ENCODE peak calls at places on chromosomes 12 and 14, in five cellular contexts. S is A549, A is GM12878, C is HepG2, L is H1. I is an unnamed sample.

GRCh38 chr12:22018860-22019259 is 27.2 kb upstream of the CMAS start:
- DNase-seq in S (no peak), A (no peak), C (no peak), L (no peak), I (no peak)

GRCh38 chr12:30219047-30219446 is 435.3 kb upstream of the TMTC1 start:
- DNase-seq in S (no peak), A (no peak), C (no peak), L (no peak), I (no peak)

GRCh38 chr14:94100847-94101246 is 9.7 kb upstream of the IFI27 start:
- DNase-seq in S (peak; percentile 15), A (no peak), C (no peak), L (no peak), I (no peak)

GRCh38 chr12:115303751-115304309 is 619.9 kb upstream of the TBX3 start:
- DNase-seq in S (no peak), A (no peak), C (no peak), L (no peak), I (no peak)

GRCh38 chr14:64229489-64229888 is 64.7 kb downstream of the ESR2 start:
- DNase-seq in S (no peak), A (no peak), C (no peak), L (no peak), I (no peak)

GRCh38 chr12:9794484-9795063 is 32.7 kb upstream of the KLRF1 start:
- DNase-seq in S (no peak), A (peak; percentile 11), C (no peak), L (no peak), I (no peak)

GRCh38 chr12:131370791-131371579 is 339.9 kb upstream of the SFSWAP start:
- DNase-seq in S (no peak), A (no peak), C (no peak), L (no peak), I (no peak)

GRCh38 chr12:54378791-54379400 is 5.6 kb downstream of the ZNF385A start:
- DNase-seq in S (peak; percentile 88), A (no peak), C (peak; percentile 29), L (no peak), I (peak; percentile 86)

GRCh38 chr12:1949771-1950470 is 31.5 kb upstream of the CACNA2D4 start:
- DNase-seq in S (no peak), A (no peak), C (no peak), L (no peak), I (no peak)

GRCh38 chr14:104092931-104093365 is 7.4 kb downstream of the ASPG start:
- DNase-seq in S (no peak), A (no peak), C (no peak), L (no peak), I (no peak)

GRCh38 chr12:27412047-27412446 is 34.5 kb upstream of the SMCO2 start:
- DNase-seq in S (no peak), A (no peak), C (no peak), L (no peak), I (no peak)

GRCh38 chr14:90781344-90781761 is 34.9 kb downstream of the TTC7B start:
- DNase-seq in S (no peak), A (no peak), C (no peak), L (no peak), I (no peak)

GRCh38 chr14:50762001-50762930 is 68.7 kb downstream of the NIN start:
- DNase-seq in S (no peak), A (no peak), C (no peak), L (no peak), I (no peak)

GRCh38 chr14:66005899-66006434 is 480.2 kb upstream of the CCDC196 start:
- DNase-seq in S (no peak), A (no peak), C (no peak), L (no peak), I (no peak)

GRCh38 chr12:93966516-93967133 is 181.8 kb upstream of the PLXNC1 start:
- DNase-seq in S (no peak), A (no peak), C (no peak), L (no peak), I (no peak)

GRCh38 chr14:65631040-65631439 is 218.5 kb downstream of the FUT8 start:
- DNase-seq in S (no peak), A (peak; percentile 13), C (no peak), L (no peak), I (no peak)

GRCh38 chr14:100587248-100587762 is at the start of gene BEGAIN:
- DNase-seq in S (no peak), A (no peak), C (no peak), L (no peak), I (no peak)

GRCh38 chr12:712172-712863 is 40.1 kb upstream of the WNK1 start:
- DNase-seq in S (no peak), A (no peak), C (no peak), L (no peak), I (no peak)

GRCh38 chr12:74747305-74747704 is 209.7 kb downstream of the ATXN7L3B start:
- DNase-seq in S (no peak), A (no peak), C (no peak), L (no peak), I (no peak)

GRCh38 chr14:63663428-63664142 is 21.9 kb upstream of the WDR89 start:
- DNase-seq in S (no peak), A (no peak), C (peak; percentile 23), L (no peak), I (no peak)

GRCh38 chr14:99606359-99606758 is 2.4 kb upstream of the CCDC85C start:
- DNase-seq in S (no peak), A (no peak), C (no peak), L (no peak), I (peak; percentile 35)

GRCh38 chr14:69854598-69854997 is 24.6 kb upstream of the SMOC1 start:
- DNase-seq in S (no peak), A (no peak), C (no peak), L (no peak), I (no peak)

GRCh38 chr12:4441355-4442330 is 4.0 kb downstream of the FGF6 start:
- DNase-seq in S (no peak), A (no peak), C (no peak), L (peak; percentile 41), I (no peak)

GRCh38 chr12:59396519-59396918 is 199.3 kb upstream of the SLC16A7 start:
- DNase-seq in S (no peak), A (no peak), C (no peak), L (no peak), I (no peak)

GRCh38 chr12:123107926-123108681 is 42.8 kb downstream of the PITPNM2 start:
- DNase-seq in S (no peak), A (no peak), C (no peak), L (no peak), I (no peak)

GRCh38 chr14:29810657-29811056 is 117.0 kb downstream of the PRKD1 start:
- DNase-seq in S (no peak), A (no peak), C (no peak), L (no peak), I (no peak)

GRCh38 chr14:80264698-80265097 is 53.4 kb upstream of the DIO2 start:
- DNase-seq in S (no peak), A (no peak), C (no peak), L (no peak), I (no peak)

GRCh38 chr12:118984206-118984943 is 3.0 kb downstream of the SRRM4 start:
- DNase-seq in S (no peak), A (no peak), C (no peak), L (no peak), I (no peak)

GRCh38 chr12:41380878-41381277 is 192.8 kb downstream of the PDZRN4 start:
- DNase-seq in S (no peak), A (no peak), C (no peak), L (no peak), I (no peak)

GRCh38 chr12:3558854-3559253 is 67.9 kb downstream of the PRMT8 start:
- DNase-seq in S (no peak), A (no peak), C (no peak), L (no peak), I (no peak)

GRCh38 chr14:96049932-96050331 is 10.8 kb downstream of the C14orf132 start:
- DNase-seq in S (no peak), A (no peak), C (no peak), L (no peak), I (no peak)

GRCh38 chr12:127150479-127150878 is 1116.5 kb upstream of the TMEM132C start:
- DNase-seq in S (no peak), A (no peak), C (no peak), L (no peak), I (no peak)

GRCh38 chr12:120598674-120599463 is 17.7 kb upstream of the POP5 start:
- DNase-seq in S (peak; percentile 65), A (no peak), C (peak; percentile 41), L (no peak), I (no peak)

GRCh38 chr12:96235497-96235826 is 41.3 kb downstream of the ELK3 start:
- DNase-seq in S (no peak), A (no peak), C (no peak), L (no peak), I (no peak)

GRCh38 chr14:73369433-73369832 is 88.9 kb downstream of the NUMB start:
- DNase-seq in S (no peak), A (no peak), C (no peak), L (no peak), I (no peak)

GRCh38 chr12:131323879-131324278 is 370.2 kb downstream of the ADGRD1 start:
- DNase-seq in S (no peak), A (no peak), C (no peak), L (no peak), I (no peak)

GRCh38 chr12:105319691-105320209 is 10.7 kb upstream of the C12orf75 start:
- DNase-seq in S (no peak), A (no peak), C (no peak), L (no peak), I (no peak)
- TF ChIP-seq CEBPB in S (no peak), A (no peak), C (no peak), L (no peak), I (no peak)

GRCh38 chr12:57735198-57735855 is 3.2 kb downstream of the AGAP2 start:
- DNase-seq in S (no peak), A (no peak), C (peak; percentile 23), L (no peak), I (no peak)
- TF ChIP-seq CHD2 in S (no peak), A (no peak), C (no peak), L (no peak), I (no peak)

GRCh38 chr12:122035292-122035691 is 13.6 kb downstream of the BCL7A start:
- DNase-seq in S (no peak), A (no peak), C (no peak), L (no peak), I (no peak)
- TF ChIP-seq CEBPB in S (no peak), A (no peak), C (no peak), L (no peak), I (no peak)

GRCh38 chr12:48917857-48918537 is 7.3 kb downstream of the FKBP11 start:
- DNase-seq in S (no peak), A (no peak), C (no peak), L (no peak), I (no peak)
- TF ChIP-seq CHD2 in S (no peak), A (no peak), C (no peak), L (no peak), I (no peak)